ENCODE peak calls at places on chromosomes 2 and 18, in nine cellular contexts. K, Y, D, C, B, P, N, S and I are unnamed samples.

GRCh38 chr2:112141623-112142001 is 3.4 kb downstream of the FBLN7 start:
- DNase-seq in K (no peak), Y (no peak), D (no peak), C (no peak), B (no peak), P (no peak), N (no peak), S (no peak), I (no peak)

GRCh38 chr2:196277002-196277401 is 105.6 kb upstream of the STK17B start:
- DNase-seq in K (peak), Y (peak), D (no peak), C (no peak), B (peak), P (no peak), N (no peak), S (no peak), I (no peak)

GRCh38 chr2:199452200-199452990 is 5.3 kb downstream of the SATB2 start:
- DNase-seq in K (no peak), Y (no peak), D (no peak), C (no peak), B (no peak), P (no peak), N (no peak), S (no peak), I (no peak)

GRCh38 chr2:137893145-137893544 is 71.1 kb upstream of the HNMT start:
- DNase-seq in K (no peak), Y (no peak), D (no peak), C (no peak), B (no peak), P (no peak), N (no peak), S (no peak), I (no peak)

GRCh38 chr18:62784966-62785413 is 69.6 kb downstream of the PHLPP1 start:
- DNase-seq in K (peak), Y (peak), D (no peak), C (no peak), B (no peak), P (no peak), N (no peak), S (peak), I (no peak)

GRCh38 chr2:236600892-236601291 is 31.3 kb downstream of the ACKR3 start:
- DNase-seq in K (no peak), Y (no peak), D (no peak), C (no peak), B (no peak), P (no peak), N (no peak), S (no peak), I (no peak)

GRCh38 chr2:20419752-20420151 is 27.1 kb upstream of the RHOB start:
- DNase-seq in K (no peak), Y (no peak), D (no peak), C (no peak), B (no peak), P (no peak), N (no peak), S (no peak), I (no peak)

GRCh38 chr2:227163998-227164744 is at the start of the genes COL4A3 and COL4A4:
- DNase-seq in K (no peak), Y (no peak), D (peak), C (peak), B (no peak), P (no peak), N (no peak), S (peak), I (peak)

GRCh38 chr2:168253379-168253778 is 6.0 kb upstream of the STK39 start:
- DNase-seq in K (no peak), Y (no peak), D (no peak), C (no peak), B (peak), P (no peak), N (no peak), S (no peak), I (no peak)

GRCh38 chr2:144208924-144209323 is 311.0 kb downstream of the ZEB2 start:
- DNase-seq in K (no peak), Y (no peak), D (no peak), C (no peak), B (no peak), P (no peak), N (no peak), S (no peak), I (no peak)

GRCh38 chr2:238254095-238254494 is 14.3 kb upstream of the HES6 start:
- DNase-seq in K (no peak), Y (no peak), D (no peak), C (peak), B (no peak), P (no peak), N (no peak), S (no peak), I (no peak)

GRCh38 chr2:179184610-179185009 is 80.0 kb downstream of the SESTD1 start:
- DNase-seq in K (no peak), Y (no peak), D (no peak), C (no peak), B (no peak), P (no peak), N (no peak), S (no peak), I (no peak)

GRCh38 chr2:216107760-216108159 is 1.4 kb upstream of the XRCC5 start:
- DNase-seq in K (no peak), Y (no peak), D (no peak), C (no peak), B (no peak), P (no peak), N (no peak), S (no peak), I (peak)

GRCh38 chr2:127786048-127786809 is 24.7 kb downstream of the WDR33 start:
- DNase-seq in K (no peak), Y (no peak), D (no peak), C (no peak), B (no peak), P (no peak), N (no peak), S (no peak), I (no peak)

GRCh38 chr18:65753520-65753919 is 2.7 kb downstream of the CDH7 start:
- DNase-seq in K (peak), Y (no peak), D (no peak), C (no peak), B (peak), P (no peak), N (no peak), S (peak), I (peak)

DNA sequence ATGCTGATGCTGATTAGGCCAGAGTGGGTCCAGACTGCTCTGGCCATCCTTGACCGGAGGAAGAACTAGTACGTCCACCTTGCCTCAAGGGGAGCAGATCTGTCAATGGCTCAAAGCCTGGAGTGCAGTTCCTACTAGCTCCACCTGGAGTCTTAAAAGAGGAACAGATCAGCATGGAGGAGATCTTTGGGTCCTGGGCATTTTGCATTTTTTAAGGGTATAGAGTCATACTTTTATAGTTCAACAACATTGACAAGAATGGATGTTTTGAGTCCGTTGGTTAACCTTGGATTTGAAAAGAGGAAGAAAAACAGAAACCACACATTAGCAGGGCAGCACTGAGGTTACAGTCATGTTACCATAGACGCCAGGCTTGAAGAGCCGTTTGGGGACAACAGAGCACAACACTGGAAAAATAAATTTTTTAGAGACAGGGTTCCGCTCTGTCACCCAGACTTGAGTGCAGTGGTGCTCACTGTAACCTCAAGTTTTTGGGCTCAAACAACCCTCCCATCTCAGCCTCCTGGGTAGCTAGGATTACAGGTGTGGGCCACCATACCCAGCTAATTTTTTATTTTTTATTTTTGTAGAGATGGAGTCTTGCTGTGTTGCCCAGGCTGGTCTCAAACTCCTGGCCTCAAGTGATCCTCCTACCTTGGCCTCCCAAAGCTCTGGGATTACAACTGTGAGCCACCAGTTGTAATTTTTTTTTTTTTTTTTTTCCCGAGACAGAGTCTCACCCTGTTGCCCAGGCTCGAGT is 78.5 kb downstream of the PRKCE start:
- DNase-seq in K (no peak), Y (no peak), D (no peak), C (no peak), B (peak), P (no peak), N (no peak), S (peak), I (no peak)
- TF ChIP-seq CTCF in K (peak), Y (no peak), D (peak), C (peak), B (peak), P (peak), N (peak), S (no peak), I (peak)

GRCh38 chr2:28956890-28957289 is 24.2 kb upstream of the TOGARAM2 start:
- DNase-seq in K (no peak), Y (no peak), D (no peak), C (no peak), B (no peak), P (no peak), N (no peak), S (peak), I (peak)
- TF ChIP-seq CTCF in K (peak), Y (peak), D (peak), C (peak), B (peak), P (peak), N (peak), S (peak), I (peak)

DNA sequence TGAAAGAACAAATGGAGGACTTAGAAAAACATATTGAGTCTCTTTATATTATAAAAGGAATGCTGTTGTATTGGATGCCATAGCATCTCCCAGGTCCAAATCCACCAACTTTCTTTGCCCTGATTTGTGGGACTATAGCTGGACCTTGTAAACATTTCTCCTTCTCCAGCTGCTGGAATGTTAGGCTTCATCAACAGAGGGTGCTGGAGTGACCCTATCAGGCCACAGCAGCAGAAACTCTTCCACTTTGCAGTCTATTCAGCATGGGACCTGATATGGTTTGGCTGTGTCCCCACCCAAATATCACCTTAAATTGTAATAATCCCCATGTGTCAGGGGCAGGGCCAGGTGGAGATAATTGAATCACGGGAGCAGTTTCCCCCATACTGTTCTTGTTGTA is 138.4 kb upstream of the ARL4C start:
- DNase-seq in K (no peak), Y (peak), D (no peak), C (no peak), B (no peak), P (no peak), N (no peak), S (no peak), I (no peak)
- TF ChIP-seq CTCF in K (peak), Y (peak), D (no peak), C (no peak), B (no peak), P (peak), N (peak), S (no peak), I (no peak)

GRCh38 chr2:155315768-155316167 is 617.3 kb downstream of the KCNJ3 start:
- DNase-seq in K (no peak), Y (no peak), D (no peak), C (no peak), B (no peak), P (no peak), N (no peak), S (no peak), I (no peak)

GRCh38 chr2:155309483-155309882 is 611.0 kb downstream of the KCNJ3 start:
- DNase-seq in K (no peak), Y (no peak), D (no peak), C (no peak), B (no peak), P (no peak), N (no peak), S (no peak), I (no peak)

GRCh38 chr2:155308367-155309009 is 610.0 kb downstream of the KCNJ3 start:
- DNase-seq in K (no peak), Y (no peak), D (no peak), C (no peak), B (no peak), P (no peak), N (no peak), S (peak), I (no peak)

DNA sequence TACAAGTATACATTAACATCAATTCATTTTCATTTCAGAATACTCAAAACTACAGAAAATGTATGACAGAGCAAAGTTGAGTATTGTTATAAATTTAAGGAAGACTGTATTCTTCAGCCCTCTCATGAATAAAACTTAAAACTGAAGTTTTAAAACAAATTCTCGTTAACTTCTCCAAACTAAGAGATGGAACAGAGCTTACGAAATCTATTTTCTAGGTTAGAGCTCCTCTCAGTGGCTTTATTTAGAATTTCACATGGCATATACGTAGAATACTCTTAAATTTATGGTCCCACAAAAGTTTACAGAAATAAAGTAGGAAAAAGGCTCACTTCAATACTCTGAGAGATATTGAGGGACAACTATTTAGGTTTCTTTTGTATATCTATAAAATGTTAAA is 612.1 kb downstream of the KCNJ3 start:
- DNase-seq in K (peak), Y (no peak), D (no peak), C (no peak), B (peak), P (no peak), N (no peak), S (peak), I (no peak)
- TF ChIP-seq CTCF in K (peak), Y (peak), D (peak), C (peak), B (no peak), P (no peak), N (peak), S (peak), I (peak)

DNA sequence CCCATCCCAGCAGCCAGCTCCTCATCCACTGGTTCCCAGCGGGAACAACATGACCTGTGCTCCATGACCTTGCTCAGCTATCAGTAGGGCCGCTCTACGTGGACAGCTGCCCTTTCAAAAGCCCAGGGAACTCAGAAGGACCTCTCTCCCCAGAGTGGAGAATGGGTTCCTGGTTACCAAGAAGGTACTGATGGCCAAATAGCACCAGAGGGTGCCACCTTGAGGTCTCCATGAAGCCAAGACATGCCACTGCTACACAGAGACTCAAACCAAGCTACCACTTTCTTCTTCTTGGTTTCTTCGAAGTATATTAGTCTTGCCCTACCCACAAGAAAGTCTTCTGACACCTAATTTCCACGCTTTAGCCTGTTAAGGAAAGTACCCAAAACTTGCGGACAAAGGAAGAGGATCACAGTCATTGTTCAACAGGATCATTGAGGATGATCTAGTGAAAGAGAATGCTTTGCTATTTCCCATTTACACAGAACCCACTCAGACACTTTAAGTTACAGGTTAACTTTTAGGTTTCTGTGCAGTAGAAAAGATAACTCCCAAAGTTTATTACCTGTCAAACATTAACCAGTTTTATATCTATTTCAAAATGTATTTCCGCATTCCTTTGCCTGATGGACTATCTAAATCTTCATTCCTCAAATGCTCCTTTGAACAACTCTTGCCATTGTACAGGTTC is 102.3 kb downstream of the ALPK2 start:
- DNase-seq in K (no peak), Y (no peak), D (no peak), C (no peak), B (no peak), P (no peak), N (no peak), S (peak), I (no peak)
- TF ChIP-seq CTCF in K (no peak), Y (no peak), D (no peak), C (no peak), B (no peak), P (no peak), N (no peak), S (peak), I (no peak)

DNA sequence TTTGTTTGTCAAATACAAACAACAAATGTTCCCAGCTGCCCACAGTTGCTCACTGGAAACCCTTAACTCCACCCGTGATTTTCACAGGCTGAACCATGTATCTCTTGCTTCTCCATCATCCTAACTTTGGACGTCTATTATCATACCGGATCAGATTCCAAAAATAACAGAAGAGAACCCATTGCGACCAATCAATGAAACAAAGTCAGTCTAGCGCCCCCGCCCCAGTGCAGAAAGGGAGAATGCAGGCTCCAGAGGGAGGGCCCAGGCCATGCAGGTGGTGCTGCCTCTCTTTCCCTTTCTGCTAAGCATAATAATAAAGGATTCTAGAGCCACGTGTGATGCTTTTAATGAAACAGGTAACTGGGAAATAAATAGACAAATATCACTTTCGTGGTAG is 24.1 kb downstream of the COLEC12 start:
- DNase-seq in K (no peak), Y (no peak), D (no peak), C (no peak), B (no peak), P (no peak), N (no peak), S (no peak), I (no peak)
- TF ChIP-seq CTCF in K (peak), Y (no peak), D (no peak), C (no peak), B (no peak), P (no peak), N (no peak), S (no peak), I (no peak)

GRCh38 chr2:148814143-148814852 is 60.7 kb upstream of the KIF5C start:
- DNase-seq in K (peak), Y (peak), D (peak), C (no peak), B (no peak), P (peak), N (no peak), S (no peak), I (no peak)

GRCh38 chr2:148812306-148812705 is 62.7 kb upstream of the KIF5C start:
- DNase-seq in K (peak), Y (peak), D (no peak), C (no peak), B (no peak), P (no peak), N (peak), S (no peak), I (no peak)

GRCh38 chr2:148816176-148816575 is 58.9 kb upstream of the KIF5C start:
- DNase-seq in K (no peak), Y (no peak), D (no peak), C (no peak), B (no peak), P (no peak), N (no peak), S (no peak), I (no peak)

GRCh38 chr2:148814853-148815419 is 60.1 kb upstream of the KIF5C start:
- DNase-seq in K (peak), Y (peak), D (peak), C (no peak), B (no peak), P (no peak), N (no peak), S (no peak), I (no peak)

DNA sequence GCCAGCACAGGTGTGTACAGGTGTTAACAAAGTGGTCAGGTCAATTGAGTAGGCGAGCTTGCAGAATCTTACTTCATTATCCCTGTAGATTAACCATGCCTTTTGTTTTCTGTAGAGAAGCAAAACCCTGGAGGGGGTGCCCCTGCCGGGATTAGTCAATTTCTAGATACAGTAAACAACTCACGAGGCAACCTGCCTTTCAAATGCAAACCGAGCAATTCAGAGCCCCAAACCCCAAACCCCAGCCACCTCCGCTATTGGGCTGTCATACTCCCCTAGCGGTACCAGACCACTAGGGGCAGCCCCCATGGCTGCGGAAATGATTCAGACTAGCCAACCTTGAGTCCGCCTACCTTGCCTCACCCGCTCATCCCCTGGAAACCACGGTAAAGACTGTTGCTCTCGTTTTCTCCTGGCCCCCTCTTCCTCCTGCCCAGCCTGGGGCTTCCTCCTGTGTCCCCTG is 61.4 kb upstream of the KIF5C start:
- DNase-seq in K (no peak), Y (no peak), D (no peak), C (no peak), B (no peak), P (no peak), N (no peak), S (no peak), I (peak)
- TF ChIP-seq CTCF in K (peak), Y (no peak), D (no peak), C (peak), B (no peak), P (no peak), N (no peak), S (no peak), I (peak)

GRCh38 chr18:12278765-12279682 is 24.9 kb downstream of the CIDEA start:
- DNase-seq in K (peak), Y (peak), D (no peak), C (peak), B (no peak), P (peak), N (peak), S (no peak), I (peak)
- TF ChIP-seq CTCF in K (peak), Y (peak), D (no peak), C (no peak), B (no peak), P (peak), N (peak), S (no peak), I (no peak)